ENCODE peak calls at places on chromosomes 5 and 9, in eight cellular contexts. E is activated gamma-delta T cell treated with Interleukin-2 at 50 U/mL for 16 hours, L is fibroblast of villous mesenchyme, X is EL, Z is NCI-H2107, I is stomach, M is esophagus squamous epithelium, F is ELF-1. Q is an unnamed sample.

GRCh38 chr9:93093081-93093448 is 3.0 kb upstream of the CARD19 start:
- DNase-seq in X (no peak), I (no peak), Z (no peak), E (no peak), F (no peak), L (peak; percentile 51), M (no peak), Q (no peak)

GRCh38 chr9:126705767-126706697 is 92.3 kb downstream of the LMX1B start:
- DNase-seq in E (peak; percentile 71), X (peak; percentile 53), L (peak; percentile 18), M (no peak), F (peak; percentile 76), I (peak; percentile 79), Z (no peak), Q (peak; percentile 68)

GRCh38 chr5:139495644-139496435 is 13.3 kb upstream of the STING1 start:
- DNase-seq in I (no peak), L (peak; percentile 43), F (no peak), X (peak; percentile 67), E (no peak), Z (no peak), M (no peak), Q (no peak)

GRCh38 chr5:50445281-50445949 is 4.3 kb upstream of the EMB start:
- DNase-seq in I (no peak), M (no peak), Z (no peak), E (peak; percentile 28), L (no peak), X (no peak), F (no peak), Q (no peak)

GRCh38 chr9:112380771-112381181 is 868 bp downstream of the HSDL2 start:
- DNase-seq in L (peak; percentile 27), X (no peak), M (no peak), E (no peak), F (no peak), I (no peak), Z (no peak), Q (no peak)

GRCh38 chr5:14273207-14273767 is 130.1 kb downstream of the TRIO start:
- DNase-seq in X (no peak), F (no peak), M (no peak), E (no peak), Z (no peak), L (no peak), I (no peak), Q (no peak)

GRCh38 chr5:67732471-67732870 is 483.1 kb upstream of the PIK3R1 start:
- DNase-seq in Z (no peak), E (no peak), F (no peak), M (no peak), I (no peak), X (no peak), L (no peak), Q (no peak)

GRCh38 chr9:110897899-110898298 is 140.4 kb downstream of the LPAR1 start:
- DNase-seq in I (no peak), E (no peak), L (peak; percentile 58), X (peak; percentile 69), Z (no peak), M (no peak), F (no peak), Q (no peak)

GRCh38 chr5:63131618-63132285 is 553.1 kb downstream of the LRRC70 start:
- DNase-seq in F (no peak), M (no peak), E (no peak), L (peak; percentile 2), X (peak; percentile 55), I (no peak), Z (no peak), Q (no peak)